ENCODE peak calls at places on chromosomes 3 and 15, in five cellular contexts. C, G, A, Q and J are unnamed samples.

GRCh38 chr15:84681822-84682221 is 23.8 kb upstream of the NMB start:
- DNase-seq in C (no peak), G (no peak), A (peak), Q (no peak), J (no peak)

GRCh38 chr3:180447156-180447555 is 154.8 kb upstream of the TTC14 start:
- DNase-seq in C (no peak), G (no peak), A (no peak), Q (no peak), J (no peak)

GRCh38 chr3:128098234-128098633 is 25.4 kb downstream of the RUVBL1 start:
- DNase-seq in C (no peak), G (no peak), A (no peak), Q (no peak), J (no peak)

GRCh38 chr3:58341376-58341775 is 8.7 kb downstream of the PXK start:
- DNase-seq in C (no peak), G (no peak), A (no peak), Q (no peak), J (no peak)

GRCh38 chr3:44995142-44995770 is 19.2 kb downstream of the EXOSC7 start:
- DNase-seq in C (peak), G (no peak), A (no peak), Q (no peak), J (no peak)

GRCh38 chr3:184117649-184118048 is 17.5 kb upstream of the EIF2B5 start:
- DNase-seq in C (no peak), G (no peak), A (no peak), Q (no peak), J (no peak)

GRCh38 chr15:58066042-58066867 is 744 bp upstream of the ALDH1A2 start:
- DNase-seq in C (peak), G (peak), A (peak), Q (no peak), J (peak)

GRCh38 chr3:161150001-161150525 is 44.9 kb upstream of the B3GALNT1 start:
- DNase-seq in C (peak), G (no peak), A (no peak), Q (no peak), J (no peak)

GRCh38 chr15:64636101-64636500 is 139.3 kb downstream of the RBPMS2 start:
- DNase-seq in C (peak), G (no peak), A (no peak), Q (no peak), J (no peak)

GRCh38 chr3:187473778-187474406 is 105.7 kb downstream of the RTP4 start:
- DNase-seq in C (peak), G (no peak), A (no peak), Q (no peak), J (no peak)

GRCh38 chr15:74907277-74907870 is 723 bp upstream of the FAM219B start:
- DNase-seq in C (peak), G (no peak), A (no peak), Q (no peak), J (no peak)

GRCh38 chr3:34155108-34155507 is 356.7 kb downstream of the PDCD6IP start:
- DNase-seq in C (no peak), G (no peak), A (no peak), Q (no peak), J (no peak)

GRCh38 chr3:27134165-27134796 is 234.9 kb downstream of the NEK10 start:
- DNase-seq in C (peak), G (peak), A (peak), Q (no peak), J (peak)

GRCh38 chr3:82423485-82423884 is 662.0 kb upstream of the GBE1 start:
- DNase-seq in C (no peak), G (peak), A (no peak), Q (no peak), J (no peak)

GRCh38 chr15:41789237-41789636 is 15.0 kb downstream of the MAPKBP1 start:
- DNase-seq in C (no peak), G (no peak), A (no peak), Q (no peak), J (no peak)

GRCh38 chr3:150077107-150077506 is 106.4 kb upstream of the PFN2 start:
- DNase-seq in C (no peak), G (no peak), A (no peak), Q (no peak), J (no peak)

GRCh38 chr3:150421799-150422548 is 13.9 kb downstream of the TSC22D2 start:
- DNase-seq in C (no peak), G (no peak), A (no peak), Q (no peak), J (no peak)

GRCh38 chr3:120791958-120792357 is 49.4 kb downstream of the GTF2E1 start:
- DNase-seq in C (peak), G (no peak), A (no peak), Q (no peak), J (no peak)

GRCh38 chr15:79644091-79644490 is 212.0 kb downstream of the MINAR1 start:
- DNase-seq in C (peak), G (no peak), A (peak), Q (no peak), J (no peak)

GRCh38 chr3:23073721-23074300 is 129.3 kb upstream of the UBE2E2 start:
- DNase-seq in C (no peak), G (no peak), A (no peak), Q (no peak), J (no peak)

GRCh38 chr15:71435552-71435951 is 320.3 kb downstream of the THSD4 start:
- DNase-seq in C (no peak), G (peak), A (no peak), Q (no peak), J (no peak)

GRCh38 chr15:66654718-66655375 is 47.2 kb upstream of the SMAD6 start:
- DNase-seq in C (no peak), G (no peak), A (peak), Q (no peak), J (no peak)

GRCh38 chr3:192275741-192276355 is 451.5 kb downstream of the FGF12 start:
- DNase-seq in C (peak), G (no peak), A (no peak), Q (no peak), J (no peak)

GRCh38 chr15:81002254-81003022 is 1.7 kb downstream of the TLNRD1 start:
- DNase-seq in C (no peak), G (peak), A (peak), Q (no peak), J (peak)

GRCh38 chr3:49704629-49705028 is 14.9 kb downstream of the AMIGO3 start:
- DNase-seq in C (no peak), G (no peak), A (no peak), Q (no peak), J (no peak)

GRCh38 chr15:72236381-72237285 is 5.6 kb upstream of the PKM start:
- DNase-seq in C (peak), G (no peak), A (no peak), Q (no peak), J (no peak)

GRCh38 chr15:65275728-65276126 is 11.0 kb downstream of the PARP16 start:
- DNase-seq in C (no peak), G (no peak), A (no peak), Q (no peak), J (no peak)

GRCh38 chr3:17551333-17551732 is 191.1 kb downstream of the TBC1D5 start:
- DNase-seq in C (no peak), G (no peak), A (no peak), Q (no peak), J (no peak)

GRCh38 chr3:54773251-54773650 is 154.6 kb downstream of the LRTM1 start:
- DNase-seq in C (no peak), G (no peak), A (no peak), Q (no peak), J (no peak)

GRCh38 chr3:171991166-171991565 is 48.2 kb upstream of the FNDC3B start:
- DNase-seq in C (no peak), G (no peak), A (no peak), Q (no peak), J (no peak)

GRCh38 chr15:59224474-59224873 is 17.8 kb downstream of the LDHAL6B start:
- DNase-seq in C (no peak), G (no peak), A (no peak), Q (no peak), J (no peak)

GRCh38 chr3:156760333-156760732 is 65.8 kb upstream of the LEKR1 start:
- DNase-seq in C (no peak), G (no peak), A (no peak), Q (no peak), J (no peak)

GRCh38 chr3:12268050-12268449 is 20.8 kb upstream of the PPARG start:
- DNase-seq in C (peak), G (no peak), A (no peak), Q (no peak), J (no peak)

GRCh38 chr3:69553888-69554287 is 168.0 kb upstream of the FRMD4B start:
- DNase-seq in C (no peak), G (no peak), A (no peak), Q (no peak), J (no peak)

GRCh38 chr3:23253214-23253613 is 50.1 kb downstream of the UBE2E2 start:
- DNase-seq in C (no peak), G (no peak), A (no peak), Q (no peak), J (no peak)

GRCh38 chr3:57855281-57855680 is 99.2 kb downstream of the SLMAP start:
- DNase-seq in C (peak), G (no peak), A (no peak), Q (no peak), J (no peak)

GRCh38 chr3:15860014-15860934 is 62.5 kb upstream of the ANKRD28 start:
- DNase-seq in C (peak), G (peak), A (peak), Q (no peak), J (no peak)